ENCODE peak calls at places on chromosomes 1 and 21, in ten cellular contexts. C is CD4-positive, alpha-beta T cell; T is lower leg skin; U is HFF-Myc; D is epithelial cell of esophagus; M is breast epithelium; L is upper lobe of left lung; N is esophagus muscularis mucosa; Q is OCI-LY7; S is fibroblast of lung. P is an unnamed sample.

GRCh38 chr1:229342902-229343587 is at the start of gene CCSAP:
- DNase-seq in Q (peak), T (peak), C (peak), M (no peak), L (peak), S (peak), N (no peak), U (no peak), D (peak), P (peak)

GRCh38 chr1:51231121-51231520 is 5.0 kb upstream of the RNF11 start:
- DNase-seq in S (peak), C (no peak), D (peak), L (no peak), U (no peak), Q (no peak), N (no peak), T (no peak), M (no peak), P (no peak)

GRCh38 chr1:246591504-246591903 is 25.2 kb downstream of the CNST start:
- DNase-seq in M (no peak), U (no peak), Q (no peak), C (no peak), S (no peak), D (no peak), L (no peak), N (no peak), T (no peak), P (peak)

GRCh38 chr1:40919475-40920011 is 57.4 kb upstream of the CITED4 start:
- DNase-seq in D (no peak), S (no peak), T (no peak), U (no peak), N (no peak), Q (no peak), L (no peak), M (peak), C (no peak), P (no peak)

GRCh38 chr1:17909634-17910033 is 154.5 kb downstream of the ACTL8 start:
- DNase-seq in S (peak), C (no peak), M (no peak), L (no peak), Q (no peak), T (peak), N (no peak), D (no peak), U (no peak), P (no peak)

GRCh38 chr1:209433649-209434031 is 149.9 kb upstream of the CAMK1G start:
- DNase-seq in D (peak), L (no peak), C (no peak), U (no peak), N (no peak), Q (no peak), M (no peak), S (no peak), T (no peak), P (no peak)

GRCh38 chr1:65109515-65109914 is 38.5 kb upstream of the AK4 start:
- DNase-seq in Q (no peak), T (no peak), N (no peak), D (no peak), L (no peak), U (no peak), S (no peak), M (no peak), C (no peak), P (no peak)

GRCh38 chr1:52549267-52549666 is 3.6 kb downstream of the TUT4 start:
- DNase-seq in U (no peak), C (no peak), N (no peak), D (no peak), L (no peak), M (no peak), Q (no peak), S (no peak), T (no peak), P (no peak)

GRCh38 chr21:38878394-38879179 is 72.9 kb downstream of the ETS2 start:
- DNase-seq in Q (no peak), N (no peak), M (no peak), U (no peak), S (no peak), D (peak), C (no peak), T (no peak), L (peak), P (no peak)

GRCh38 chr1:108712605-108713150 is at the start of gene FNDC7:
- DNase-seq in N (no peak), T (no peak), L (no peak), Q (no peak), C (no peak), U (no peak), S (no peak), D (no peak), M (no peak), P (no peak)

GRCh38 chr1:178362784-178363183 is 134.0 kb downstream of the CLEC20A start:
- DNase-seq in S (peak), N (no peak), U (no peak), M (no peak), D (peak), Q (no peak), C (no peak), L (no peak), T (no peak), P (no peak)

GRCh38 chr1:996851-997727 is 2.8 kb downstream of the HES4 start:
- DNase-seq in S (no peak), U (no peak), N (no peak), L (no peak), T (peak), D (no peak), Q (no peak), C (no peak), M (no peak), P (no peak)

GRCh38 chr1:41810446-41810845 is 108.3 kb downstream of the HIVEP3 start:
- DNase-seq in U (peak), D (peak), L (no peak), T (no peak), N (no peak), Q (peak), C (no peak), M (no peak), S (peak), P (peak)

GRCh38 chr1:100622037-100622436 is 84.1 kb downstream of the GPR88 start:
- DNase-seq in S (peak), D (peak), L (no peak), N (no peak), C (no peak), M (no peak), U (peak), T (no peak), Q (no peak), P (no peak)

GRCh38 chr21:35828161-35828560 is 232.2 kb downstream of the SETD4 start:
- DNase-seq in S (no peak), Q (no peak), N (no peak), U (no peak), L (no peak), C (no peak), D (no peak), M (no peak), T (no peak), P (no peak)

GRCh38 chr1:18703041-18703621 is 72.5 kb downstream of the PAX7 start:
- DNase-seq in D (peak), T (no peak), U (no peak), N (no peak), L (no peak), C (no peak), M (no peak), Q (no peak), S (no peak), P (no peak)

GRCh38 chr1:201552941-201553341 is 14.0 kb downstream of the NAV1 start:
- DNase-seq in N (no peak), M (no peak), S (no peak), T (peak), U (no peak), C (no peak), L (no peak), Q (no peak), D (no peak), P (no peak)

GRCh38 chr1:69146303-69146702 is 421.4 kb upstream of the LRRC7 start:
- DNase-seq in L (no peak), T (no peak), D (no peak), U (no peak), Q (no peak), M (no peak), N (no peak), C (no peak), S (no peak), P (no peak)

GRCh38 chr1:75725256-75725655 is 747 bp downstream of the ACADM start:
- DNase-seq in U (no peak), D (no peak), T (no peak), N (no peak), C (no peak), Q (no peak), S (peak), L (no peak), M (no peak), P (no peak)

GRCh38 chr1:16145030-16145987 is 10.6 kb downstream of the EPHA2 start:
- DNase-seq in M (peak), N (no peak), C (no peak), S (peak), L (peak), T (peak), U (peak), Q (no peak), D (peak), P (no peak)

GRCh38 chr1:92543131-92544055 is 56.7 kb upstream of the GFI1 start:
- DNase-seq in T (no peak), M (no peak), Q (no peak), C (no peak), U (no peak), L (no peak), D (no peak), S (no peak), N (no peak), P (no peak)

GRCh38 chr1:196295766-196296165 is 312.5 kb downstream of the KCNT2 start:
- DNase-seq in C (no peak), Q (no peak), D (peak), S (no peak), U (no peak), N (no peak), L (no peak), T (no peak), M (no peak), P (no peak)

GRCh38 chr1:114260805-114261488 is 107.3 kb upstream of the SYT6 start:
- DNase-seq in L (no peak), Q (no peak), S (no peak), D (no peak), M (no peak), C (no peak), N (peak), U (no peak), T (no peak), P (no peak)

GRCh38 chr1:24082372-24082771 is 29.6 kb downstream of the MYOM3 start:
- DNase-seq in Q (no peak), L (no peak), S (no peak), T (no peak), D (no peak), U (no peak), N (no peak), M (no peak), C (no peak), P (no peak)

GRCh38 chr1:61639218-61639617 is 85.7 kb downstream of the TM2D1 start:
- DNase-seq in D (no peak), Q (no peak), M (no peak), S (no peak), N (no peak), T (no peak), L (no peak), C (no peak), U (no peak), P (no peak)

GRCh38 chr1:59294423-59294822 is 2.5 kb upstream of the FGGY start:
- DNase-seq in S (no peak), M (no peak), T (no peak), D (no peak), C (no peak), Q (no peak), L (no peak), U (no peak), N (no peak), P (no peak)

GRCh38 chr1:61388586-61388985 is 306.2 kb downstream of the NFIA start:
- DNase-seq in L (no peak), T (no peak), M (no peak), S (no peak), U (no peak), N (no peak), C (no peak), D (peak), Q (no peak), P (no peak)

GRCh38 chr1:29249170-29249691 is 12.9 kb downstream of the PTPRU start:
- DNase-seq in D (peak), U (no peak), N (no peak), L (no peak), S (no peak), C (no peak), T (no peak), Q (no peak), M (no peak), P (no peak)

GRCh38 chr1:82318265-82318664 is 517.5 kb downstream of the ADGRL2 start:
- DNase-seq in N (no peak), D (peak), Q (no peak), T (no peak), C (no peak), S (peak), U (no peak), M (no peak), L (no peak), P (no peak)

GRCh38 chr1:119859647-119860046 is 36.7 kb downstream of the ADAM30 start:
- DNase-seq in Q (no peak), N (peak), T (no peak), S (peak), U (peak), L (no peak), D (peak), M (no peak), C (no peak), P (no peak)

GRCh38 chr1:25245809-25246599 is 1.2 kb downstream of the RSRP1 start:
- DNase-seq in N (no peak), D (peak), T (no peak), L (no peak), U (no peak), Q (peak), C (no peak), S (peak), M (no peak), P (peak)

GRCh38 chr1:161157867-161158266 is 1.4 kb upstream of the USP21 start:
- DNase-seq in S (no peak), N (no peak), D (no peak), Q (no peak), C (no peak), U (no peak), M (no peak), L (no peak), T (no peak), P (no peak)
- TF ChIP-seq CTCF in S (no peak), N (no peak), D (no peak), Q (peak), C (no peak), U (no peak), M (no peak), L (no peak), T (no peak), P (no peak)

GRCh38 chr1:160101717-160102522 is 3.5 kb upstream of the IGSF8 start:
- DNase-seq in D (no peak), T (no peak), M (no peak), Q (no peak), L (no peak), U (no peak), C (no peak), S (no peak), N (no peak), P (no peak)

GRCh38 chr1:160103658-160104519 is 5.5 kb upstream of the IGSF8 start:
- DNase-seq in C (no peak), D (no peak), T (no peak), U (no peak), L (no peak), S (no peak), M (no peak), Q (no peak), N (no peak), P (no peak)

GRCh38 chr1:160099716-160100375 is 1.4 kb upstream of the IGSF8 start:
- DNase-seq in L (no peak), T (no peak), N (no peak), D (no peak), Q (no peak), M (no peak), C (no peak), U (no peak), S (no peak), P (no peak)

GRCh38 chr1:160098852-160099647 is 631 bp upstream of the IGSF8 start:
- DNase-seq in C (peak), M (peak), T (peak), U (peak), Q (peak), D (peak), N (peak), S (peak), L (peak), P (peak)

DNA sequence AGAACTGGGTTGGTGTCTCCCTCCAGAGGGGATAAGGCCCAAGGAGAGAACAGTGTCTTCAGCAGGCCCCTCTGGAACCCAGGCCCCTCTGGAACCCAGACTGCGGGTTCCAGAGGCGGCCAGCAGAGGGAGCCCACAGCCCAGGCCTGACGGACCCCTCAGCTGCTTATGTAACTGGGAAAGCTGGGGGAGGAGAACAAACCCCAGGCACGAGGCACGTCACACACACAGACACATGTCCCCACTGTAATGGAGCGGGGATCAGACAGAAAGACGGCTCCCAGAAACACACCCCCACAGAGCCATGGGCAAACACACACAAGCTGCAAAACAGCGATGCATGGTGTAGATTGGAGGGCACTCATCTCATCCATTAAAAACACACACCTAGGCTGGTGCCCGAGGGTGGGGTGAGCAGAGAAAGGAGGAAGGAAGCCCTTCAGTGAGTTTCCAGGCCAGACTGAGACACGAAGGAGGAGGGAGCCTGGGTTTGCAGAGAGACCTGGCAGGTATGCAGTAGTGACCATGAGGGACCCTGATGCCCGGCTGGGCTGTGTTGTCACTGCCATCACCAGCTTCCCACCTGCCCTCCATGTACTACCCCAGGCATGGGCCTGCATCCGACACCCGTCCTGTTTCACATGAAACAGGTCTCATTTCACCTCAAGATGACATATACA is 2.8 kb upstream of the IGSF8 start:
- DNase-seq in Q (peak), N (no peak), T (peak), C (peak), L (peak), U (peak), D (peak), M (peak), S (peak), P (peak)
- TF ChIP-seq CTCF in Q (peak), N (no peak), T (no peak), C (peak), L (peak), U (peak), D (peak), M (peak), S (peak), P (peak)

GRCh38 chr21:45287438-45288391 is at the start of gene POFUT2:
- DNase-seq in C (peak), M (peak), U (peak), T (peak), Q (peak), L (peak), D (peak), S (peak), N (peak), P (peak)
- TF ChIP-seq CTCF in C (no peak), M (no peak), U (no peak), T (no peak), Q (no peak), L (peak), D (no peak), S (no peak), N (no peak), P (no peak)

DNA sequence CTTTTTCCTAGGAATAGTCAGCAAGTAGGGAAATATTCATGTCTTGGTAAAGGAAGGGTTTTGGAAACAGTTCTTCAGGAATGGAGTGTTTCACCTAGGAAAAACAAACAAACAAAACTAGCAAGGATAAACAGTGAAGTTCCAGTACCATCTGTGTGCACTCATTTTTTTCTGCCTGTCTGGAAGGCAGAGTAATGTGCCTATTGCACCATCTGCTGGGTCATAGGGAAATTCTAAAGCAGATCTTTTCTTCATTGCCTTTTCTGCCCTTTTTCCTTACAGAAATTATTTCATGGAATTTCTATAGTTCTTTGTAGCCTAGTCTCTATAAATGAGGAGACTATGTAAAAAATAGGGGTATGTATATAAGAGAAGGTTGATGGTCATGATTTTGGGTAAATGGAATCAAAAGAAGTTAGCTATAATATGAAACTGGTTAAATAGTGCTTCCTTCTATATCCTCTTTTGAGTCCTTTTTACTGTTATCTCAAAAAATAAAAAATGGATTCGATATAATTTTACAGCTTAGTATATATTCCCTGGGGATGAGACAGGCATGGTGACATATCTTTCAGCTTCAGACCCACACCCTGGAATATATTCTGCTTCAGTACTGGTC is 3.4 kb upstream of the HRNR start:
- DNase-seq in S (peak), N (no peak), Q (no peak), D (peak), M (no peak), L (no peak), U (no peak), C (no peak), T (no peak), P (no peak)
- TF ChIP-seq CTCF in S (no peak), N (no peak), Q (peak), D (peak), M (no peak), L (no peak), U (no peak), C (no peak), T (no peak), P (no peak)

DNA sequence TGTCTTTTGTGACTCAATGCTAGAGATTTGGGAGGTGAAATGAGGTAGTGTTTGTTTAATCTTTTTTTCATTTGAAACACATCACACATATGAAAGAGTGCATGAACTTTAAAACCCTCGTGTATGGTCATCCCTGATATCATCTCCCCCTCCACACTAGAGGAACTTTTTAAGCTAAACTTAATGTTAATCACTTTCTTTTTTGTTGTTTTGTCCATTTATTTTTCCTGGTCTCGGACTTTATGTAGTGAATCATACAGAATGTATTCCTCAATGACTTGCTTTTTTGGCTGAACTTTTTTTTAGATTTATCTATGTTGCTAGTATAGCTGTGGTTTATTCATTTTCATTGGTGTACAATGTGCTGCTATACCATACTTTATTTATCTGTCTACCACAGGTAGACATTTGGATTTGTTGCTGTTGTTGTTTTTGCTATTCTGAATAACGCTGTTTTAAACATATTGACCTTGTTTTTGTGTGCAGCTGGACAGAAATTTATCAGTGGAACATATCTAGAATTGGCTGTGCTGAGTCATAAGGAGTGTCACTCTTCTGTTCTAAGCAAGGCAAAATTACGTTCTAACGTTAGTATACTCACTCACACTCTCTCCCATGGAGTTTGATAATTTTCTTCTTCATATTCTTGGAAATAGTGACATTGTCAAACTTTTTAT is 441.4 kb downstream of the PLPP3 start:
- DNase-seq in T (no peak), U (no peak), M (no peak), S (peak), Q (no peak), N (no peak), C (no peak), D (no peak), L (no peak), P (no peak)
- TF ChIP-seq CTCF in T (no peak), U (no peak), M (no peak), S (no peak), Q (no peak), N (no peak), C (no peak), D (no peak), L (no peak), P (no peak)

GRCh38 chr1:162003061-162003824 is 20.4 kb downstream of the OLFML2B start:
- DNase-seq in C (no peak), D (no peak), T (peak), U (peak), Q (no peak), N (no peak), S (peak), M (no peak), L (peak), P (no peak)
- TF ChIP-seq CTCF in C (no peak), D (no peak), T (no peak), U (no peak), Q (no peak), N (no peak), S (no peak), M (no peak), L (no peak), P (no peak)

P was measured in GM13976.